ENCODE peak calls at places on chromosomes 11 and 22, in six cellular contexts. U is cardiac septum; G is CD8-positive, alpha-beta memory T cell; H is LoVo; L is activated CD4-positive, alpha-beta T cell treated with anti-CD3 and anti-CD28 coated beads, Interleukin-2, amount 10 ng/mL, durations not matched to agents 7 days and 5 days; C is CD4-positive, alpha-beta T cell. E is an unnamed sample.
A peak's percentile ranks its signal among the peaks of the same experiment; 100 is the strongest.

GRCh38 chr11:65770951-65771567 is 9.7 kb downstream of the AP5B1 start:
- DNase-seq in U (no peak), G (no peak), H (no peak), L (no peak), C (no peak), E (no peak)

GRCh38 chr22:44225091-44225689 is 44.5 kb downstream of the PARVG start:
- DNase-seq in U (no peak), G (no peak), H (no peak), L (no peak), C (no peak), E (no peak)

GRCh38 chr11:67642148-67642475 is 2.5 kb upstream of the TBX10 start:
- DNase-seq in U (no peak), G (no peak), H (no peak), L (no peak), C (no peak), E (no peak)

GRCh38 chr11:69052343-69053168 is 3.8 kb downstream of the TPCN2 start:
- DNase-seq in U (no peak), G (no peak), H (no peak), L (no peak), C (no peak), E (no peak)

GRCh38 chr11:59578369-59578768 is 37.2 kb downstream of the OSBP start:
- DNase-seq in U (no peak), G (no peak), H (no peak), L (no peak), C (no peak), E (no peak)

GRCh38 chr11:33808228-33808828 is 34.0 kb upstream of the FBXO3 start:
- DNase-seq in U (peak; percentile 88), G (peak; percentile 64), H (peak; percentile 71), L (peak; percentile 84), C (peak; percentile 76), E (peak; percentile 58)

GRCh38 chr22:39300198-39300830 is 19.1 kb downstream of the RPL3 start:
- DNase-seq in U (no peak), G (no peak), H (no peak), L (no peak), C (no peak), E (no peak)

GRCh38 chr11:3089236-3090061 is 32.2 kb upstream of the CARS1 start:
- DNase-seq in U (no peak), G (no peak), H (no peak), L (no peak), C (no peak), E (no peak)

GRCh38 chr11:76626921-76627391 is 43.6 kb downstream of the LRRC32 start:
- DNase-seq in U (no peak), G (peak; percentile 41), H (no peak), L (peak; percentile 54), C (no peak), E (peak; percentile 54)

GRCh38 chr22:44572414-44573207 is 74.6 kb upstream of the RTL6 start:
- DNase-seq in U (peak; percentile 55), G (no peak), H (no peak), L (no peak), C (no peak), E (no peak)

GRCh38 chr22:19844423-19845368 is 10.0 kb downstream of the GNB1L start:
- DNase-seq in U (no peak), G (no peak), H (no peak), L (peak; percentile 37), C (no peak), E (no peak)